ENCODE peak calls at places on chromosomes 6 and 20, in eight cellular contexts. One of them, this sample, is unnamed.

GRCh38 chr6:54465649-54466300 is 157.5 kb downstream of the TINAG start:
- DNase-seq in SJSA1: no peak
- DNase-seq in heart left ventricle: no peak
- DNase-seq in CD8-positive, alpha-beta T cell: no peak
- DNase-seq in dorsolateral prefrontal cortex: no peak
- DNase-seq in kidney: no peak
- DNase-seq in aorta: no peak
- DNase-seq in A549: no peak
- DNase-seq in this sample: no peak

GRCh38 chr20:17281478-17281877 is 54.6 kb downstream of the PCSK2 start:
- DNase-seq in SJSA1: peak
- DNase-seq in heart left ventricle: no peak
- DNase-seq in CD8-positive, alpha-beta T cell: no peak
- DNase-seq in dorsolateral prefrontal cortex: no peak
- DNase-seq in kidney: no peak
- DNase-seq in aorta: no peak
- DNase-seq in A549: no peak
- DNase-seq in this sample: no peak

GRCh38 chr6:135073757-135074393 is 19.3 kb upstream of the HBS1L start:
- DNase-seq in SJSA1: no peak
- DNase-seq in heart left ventricle: no peak
- DNase-seq in CD8-positive, alpha-beta T cell: no peak
- DNase-seq in dorsolateral prefrontal cortex: no peak
- DNase-seq in kidney: no peak
- DNase-seq in aorta: no peak
- DNase-seq in A549: no peak
- DNase-seq in this sample: no peak

GRCh38 chr6:157978021-157978783 is 3.5 kb upstream of the SYNJ2 start:
- DNase-seq in SJSA1: no peak
- DNase-seq in heart left ventricle: no peak
- DNase-seq in CD8-positive, alpha-beta T cell: no peak
- DNase-seq in dorsolateral prefrontal cortex: no peak
- DNase-seq in kidney: no peak
- DNase-seq in aorta: no peak
- DNase-seq in A549: no peak
- DNase-seq in this sample: no peak

GRCh38 chr6:118667988-118668387 is 16.6 kb upstream of the CEP85L start:
- DNase-seq in SJSA1: peak
- DNase-seq in heart left ventricle: no peak
- DNase-seq in CD8-positive, alpha-beta T cell: no peak
- DNase-seq in dorsolateral prefrontal cortex: no peak
- DNase-seq in kidney: no peak
- DNase-seq in aorta: no peak
- DNase-seq in A549: no peak
- DNase-seq in this sample: no peak

GRCh38 chr6:167396068-167396658 is 71.3 kb downstream of the TTLL2 start:
- DNase-seq in SJSA1: no peak
- DNase-seq in heart left ventricle: no peak
- DNase-seq in CD8-positive, alpha-beta T cell: no peak
- DNase-seq in dorsolateral prefrontal cortex: no peak
- DNase-seq in kidney: peak
- DNase-seq in aorta: no peak
- DNase-seq in A549: no peak
- DNase-seq in this sample: no peak

GRCh38 chr6:15148356-15149058 is 97.4 kb upstream of the JARID2 start:
- DNase-seq in SJSA1: no peak
- DNase-seq in heart left ventricle: no peak
- DNase-seq in CD8-positive, alpha-beta T cell: no peak
- DNase-seq in dorsolateral prefrontal cortex: no peak
- DNase-seq in kidney: no peak
- DNase-seq in aorta: no peak
- DNase-seq in A549: no peak
- DNase-seq in this sample: no peak

GRCh38 chr6:127297502-127298070 is 30.9 kb downstream of the RNF146 start:
- DNase-seq in SJSA1: no peak
- DNase-seq in heart left ventricle: no peak
- DNase-seq in CD8-positive, alpha-beta T cell: no peak
- DNase-seq in dorsolateral prefrontal cortex: no peak
- DNase-seq in kidney: no peak
- DNase-seq in aorta: no peak
- DNase-seq in A549: no peak
- DNase-seq in this sample: no peak

GRCh38 chr6:47265971-47266370 is 43.7 kb downstream of the TNFRSF21 start:
- DNase-seq in SJSA1: no peak
- DNase-seq in heart left ventricle: no peak
- DNase-seq in CD8-positive, alpha-beta T cell: no peak
- DNase-seq in dorsolateral prefrontal cortex: no peak
- DNase-seq in kidney: no peak
- DNase-seq in aorta: no peak
- DNase-seq in A549: no peak
- DNase-seq in this sample: no peak

GRCh38 chr20:52490715-52491430 is 299.3 kb upstream of the ZFP64 start:
- DNase-seq in SJSA1: peak
- DNase-seq in heart left ventricle: no peak
- DNase-seq in CD8-positive, alpha-beta T cell: no peak
- DNase-seq in dorsolateral prefrontal cortex: no peak
- DNase-seq in kidney: no peak
- DNase-seq in aorta: no peak
- DNase-seq in A549: no peak
- DNase-seq in this sample: no peak

GRCh38 chr6:32609731-32610640 is 20.3 kb upstream of the HLA-DRB1 start:
- DNase-seq in SJSA1: peak
- DNase-seq in heart left ventricle: no peak
- DNase-seq in CD8-positive, alpha-beta T cell: peak
- DNase-seq in dorsolateral prefrontal cortex: no peak
- DNase-seq in kidney: no peak
- DNase-seq in aorta: no peak
- DNase-seq in A549: peak
- DNase-seq in this sample: no peak

GRCh38 chr6:32609391-32609730 is 19.7 kb upstream of the HLA-DRB1 start:
- DNase-seq in SJSA1: no peak
- DNase-seq in heart left ventricle: no peak
- DNase-seq in CD8-positive, alpha-beta T cell: no peak
- DNase-seq in dorsolateral prefrontal cortex: no peak
- DNase-seq in kidney: no peak
- DNase-seq in aorta: no peak
- DNase-seq in A549: no peak
- DNase-seq in this sample: no peak

GRCh38 chr6:32613475-32613874 is 23.7 kb upstream of the HLA-DQA1 start:
- DNase-seq in SJSA1: no peak
- DNase-seq in heart left ventricle: no peak
- DNase-seq in CD8-positive, alpha-beta T cell: no peak
- DNase-seq in dorsolateral prefrontal cortex: no peak
- DNase-seq in kidney: no peak
- DNase-seq in aorta: no peak
- DNase-seq in A549: no peak
- DNase-seq in this sample: no peak

GRCh38 chr6:32608374-32608773 is 18.7 kb upstream of the HLA-DRB1 start:
- DNase-seq in SJSA1: no peak
- DNase-seq in heart left ventricle: no peak
- DNase-seq in CD8-positive, alpha-beta T cell: no peak
- DNase-seq in dorsolateral prefrontal cortex: no peak
- DNase-seq in kidney: no peak
- DNase-seq in aorta: no peak
- DNase-seq in A549: no peak
- DNase-seq in this sample: no peak

DNA sequence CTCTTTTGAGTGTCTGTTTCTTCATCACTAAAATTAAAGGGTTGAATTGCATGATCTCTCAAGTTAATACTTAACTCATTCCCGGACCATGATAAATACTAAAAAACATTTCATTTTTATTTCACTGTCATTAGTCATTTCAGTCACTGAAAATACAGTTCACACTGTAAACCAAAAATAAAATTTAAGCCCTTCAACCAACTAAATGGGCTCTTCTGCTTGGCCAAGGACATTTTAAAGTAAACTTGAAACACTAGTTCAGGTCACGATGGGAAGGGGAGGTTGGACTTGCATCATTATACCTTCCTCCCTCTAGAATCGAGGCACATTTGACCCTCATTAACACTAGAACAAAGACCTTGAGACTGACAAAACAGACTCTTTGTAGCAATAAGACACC is 21.2 kb upstream of the HLA-DRB1 start:
- DNase-seq in SJSA1: no peak
- DNase-seq in heart left ventricle: no peak
- DNase-seq in CD8-positive, alpha-beta T cell: no peak
- DNase-seq in dorsolateral prefrontal cortex: no peak
- DNase-seq in kidney: no peak
- DNase-seq in aorta: no peak
- DNase-seq in A549: no peak
- DNase-seq in this sample: no peak
- H3K27ac ChIP-seq in SJSA1: no peak
- H3K27ac ChIP-seq in heart left ventricle: peak
- H3K27ac ChIP-seq in CD8-positive, alpha-beta T cell: no peak
- H3K27ac ChIP-seq in dorsolateral prefrontal cortex: no peak
- H3K27ac ChIP-seq in kidney: no peak
- H3K27ac ChIP-seq in aorta: no peak
- H3K27ac ChIP-seq in A549: no peak
- H3K27ac ChIP-seq in this sample: peak

DNA sequence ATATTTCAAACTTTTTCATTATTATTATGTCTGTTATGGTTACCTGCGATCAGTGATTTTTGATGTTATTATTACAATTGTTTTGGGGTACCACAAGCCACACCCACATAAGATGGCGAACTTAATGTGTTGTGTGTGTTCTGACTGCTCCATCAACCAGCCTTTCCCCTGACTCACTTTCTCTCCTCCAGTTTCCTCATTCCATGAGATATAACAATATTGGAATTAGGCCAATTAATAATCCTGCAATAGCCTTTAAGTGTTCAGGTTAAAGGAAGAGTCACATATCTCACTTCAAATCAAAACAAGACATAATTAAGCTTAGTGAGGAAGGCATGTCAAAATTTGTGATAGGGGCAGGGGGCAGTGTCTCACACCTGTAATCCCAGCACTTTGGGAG is 16.3 kb upstream of the POPDC3 start:
- DNase-seq in SJSA1: no peak
- DNase-seq in heart left ventricle: no peak
- DNase-seq in CD8-positive, alpha-beta T cell: no peak
- DNase-seq in dorsolateral prefrontal cortex: no peak
- DNase-seq in kidney: no peak
- DNase-seq in aorta: no peak
- DNase-seq in A549: no peak
- DNase-seq in this sample: no peak
- H3K27ac ChIP-seq in SJSA1: no peak
- H3K27ac ChIP-seq in heart left ventricle: no peak
- H3K27ac ChIP-seq in CD8-positive, alpha-beta T cell: no peak
- H3K27ac ChIP-seq in dorsolateral prefrontal cortex: no peak
- H3K27ac ChIP-seq in kidney: no peak
- H3K27ac ChIP-seq in aorta: no peak
- H3K27ac ChIP-seq in A549: no peak
- H3K27ac ChIP-seq in this sample: no peak

DNA sequence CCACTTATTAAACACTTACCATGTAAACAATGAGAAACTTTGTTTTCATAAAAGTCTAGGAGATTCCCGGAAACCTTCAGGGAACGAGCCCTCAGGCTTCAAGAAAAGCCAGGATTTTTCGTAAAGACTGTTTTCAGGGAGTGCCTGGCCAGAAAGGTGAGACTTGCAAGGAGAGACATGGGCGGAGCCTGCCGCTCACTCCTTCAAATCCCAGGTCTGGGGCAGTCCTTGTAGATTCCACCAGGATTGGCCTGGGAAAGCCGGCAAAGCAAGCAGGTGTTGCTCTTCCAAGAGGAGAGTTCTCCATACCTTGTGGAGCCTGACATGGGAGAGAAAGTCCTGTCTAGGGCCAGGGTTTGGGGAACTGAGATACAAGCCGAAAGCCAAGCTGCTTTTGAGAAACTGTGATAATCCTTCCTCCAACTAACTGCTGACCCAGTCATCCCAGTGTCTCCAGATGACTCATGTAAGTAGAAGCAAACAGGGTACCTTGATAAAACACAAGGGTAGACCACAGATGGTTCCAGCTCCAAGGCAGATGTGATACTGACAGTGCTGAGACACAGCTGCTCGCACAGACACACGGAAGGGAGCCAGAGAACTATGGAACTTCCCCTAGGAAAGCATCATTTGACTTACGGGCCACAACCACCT is 69.4 kb upstream of the NAA20 start:
- DNase-seq in SJSA1: peak
- DNase-seq in heart left ventricle: no peak
- DNase-seq in CD8-positive, alpha-beta T cell: no peak
- DNase-seq in dorsolateral prefrontal cortex: no peak
- DNase-seq in kidney: no peak
- DNase-seq in aorta: no peak
- DNase-seq in A549: no peak
- DNase-seq in this sample: no peak
- H3K27ac ChIP-seq in SJSA1: peak
- H3K27ac ChIP-seq in heart left ventricle: no peak
- H3K27ac ChIP-seq in CD8-positive, alpha-beta T cell: no peak
- H3K27ac ChIP-seq in dorsolateral prefrontal cortex: no peak
- H3K27ac ChIP-seq in kidney: peak
- H3K27ac ChIP-seq in aorta: peak
- H3K27ac ChIP-seq in A549: no peak
- H3K27ac ChIP-seq in this sample: no peak

GRCh38 chr6:68641172-68641571 is 6.1 kb downstream of the ADGRB3 start:
- DNase-seq in SJSA1: no peak
- DNase-seq in heart left ventricle: no peak
- DNase-seq in CD8-positive, alpha-beta T cell: no peak
- DNase-seq in dorsolateral prefrontal cortex: no peak
- DNase-seq in kidney: no peak
- DNase-seq in aorta: no peak
- DNase-seq in A549: no peak
- DNase-seq in this sample: no peak
- H3K27ac ChIP-seq in SJSA1: no peak
- H3K27ac ChIP-seq in heart left ventricle: peak
- H3K27ac ChIP-seq in CD8-positive, alpha-beta T cell: no peak
- H3K27ac ChIP-seq in dorsolateral prefrontal cortex: peak
- H3K27ac ChIP-seq in kidney: no peak
- H3K27ac ChIP-seq in aorta: no peak
- H3K27ac ChIP-seq in A549: no peak
- H3K27ac ChIP-seq in this sample: no peak

This sample was measured in left lung.